ENCODE peak calls at places on chromosomes 6 and 20, in six cellular contexts. F, M, V, H, G and T are unnamed samples. For H3K27me3, the result is how much of the 10 kb centered on the place peaks cover.

GRCh38 chr6:43469947-43470346 is 7.4 kb upstream of the TJAP1 start:
- DNase-seq in H (no peak), G (no peak), V (no peak), M (no peak), F (no peak), T (no peak)

GRCh38 chr6:168139121-168139520 is 60.1 kb upstream of the FRMD1 start:
- DNase-seq in F (no peak), M (no peak), G (no peak), H (no peak), V (no peak), T (no peak)

GRCh38 chr6:157787080-157787479 is 36.0 kb upstream of the SNX9 start:
- DNase-seq in V (no peak), H (no peak), G (no peak), M (no peak), F (no peak), T (no peak)

GRCh38 chr6:32796848-32797776 is 19.7 kb downstream of the HLA-DOB start:
- DNase-seq in V (peak), F (peak), G (peak), M (peak), H (peak), T (peak)

GRCh38 chr6:145026267-145026679 is 709.0 kb downstream of the EPM2A start:
- DNase-seq in F (no peak), M (no peak), V (no peak), H (no peak), G (no peak), T (no peak)

GRCh38 chr6:89763550-89763949 is 56.0 kb downstream of the MDN1 start:
- DNase-seq in M (no peak), F (no peak), G (no peak), H (no peak), V (no peak), T (no peak)

GRCh38 chr6:135195045-135195444 is 13.9 kb downstream of the MYB start:
- DNase-seq in H (no peak), M (no peak), F (no peak), G (no peak), V (no peak), T (no peak)

GRCh38 chr6:36594816-36595167 is 630 bp downstream of the SRSF3 start:
- DNase-seq in H (no peak), V (no peak), G (peak), F (no peak), M (peak), T (no peak)

GRCh38 chr20:5127859-5128409 is 1.1 kb downstream of the CDS2 start:
- DNase-seq in H (no peak), M (no peak), V (no peak), G (no peak), F (no peak), T (no peak)

GRCh38 chr6:10250655-10251220 is 164.1 kb downstream of the TFAP2A start:
- DNase-seq in M (no peak), H (no peak), F (no peak), G (no peak), V (no peak), T (no peak)

GRCh38 chr20:57952136-57952535 is 242.3 kb upstream of the PMEPA1 start:
- DNase-seq in M (no peak), H (no peak), V (no peak), G (no peak), F (no peak), T (no peak)

GRCh38 chr6:41199427-41200246 is 1.3 kb downstream of the TREML2 start:
- DNase-seq in H (no peak), G (no peak), F (no peak), M (no peak), V (no peak), T (no peak)

GRCh38 chr6:52500268-52501129 is 76.4 kb downstream of the TRAM2 start:
- DNase-seq in F (no peak), V (peak), H (no peak), M (no peak), G (peak), T (no peak)

GRCh38 chr20:63100401-63100925 is 93.7 kb upstream of the BHLHE23 start:
- DNase-seq in H (no peak), F (no peak), G (peak), V (peak), M (peak), T (no peak)

GRCh38 chr20:48773837-48774418 is 53.9 kb downstream of the PREX1 start:
- DNase-seq in V (no peak), G (peak), M (no peak), F (no peak), H (no peak), T (no peak)

GRCh38 chr20:54148947-54149764 is 24.6 kb downstream of the CYP24A1 start:
- DNase-seq in G (no peak), V (no peak), F (peak), M (no peak), H (no peak), T (no peak)

GRCh38 chr20:6053064-6053775 is 640 bp downstream of the LRRN4 start:
- DNase-seq in F (no peak), H (no peak), G (no peak), V (no peak), M (no peak), T (no peak)

GRCh38 chr20:15542655-15543054 is 1030.6 kb downstream of the KIF16B start:
- DNase-seq in H (no peak), F (no peak), V (no peak), G (no peak), M (no peak), T (no peak)

GRCh38 chr6:88304515-88304914 is 138.4 kb upstream of the CNR1 start:
- DNase-seq in M (no peak), F (no peak), V (no peak), H (no peak), G (no peak), T (no peak)

GRCh38 chr6:19354181-19354580 is 483.0 kb upstream of the ID4 start:
- DNase-seq in M (no peak), H (no peak), F (no peak), V (no peak), G (no peak), T (no peak)

GRCh38 chr20:4151991-4152695 is 136.8 kb upstream of the RNF24 start:
- DNase-seq in H (no peak), G (no peak), F (peak), V (no peak), M (no peak), T (no peak)

GRCh38 chr20:46253391-46253790 is 54.9 kb downstream of the CDH22 start:
- DNase-seq in H (no peak), V (no peak), G (no peak), M (no peak), F (peak), T (no peak)

GRCh38 chr6:5478380-5478779 is 217.1 kb downstream of the FARS2 start:
- DNase-seq in F (no peak), V (no peak), G (no peak), M (no peak), H (no peak), T (no peak)

GRCh38 chr6:89079611-89080213 is 839 bp upstream of the PNRC1 start:
- DNase-seq in H (peak), F (peak), G (peak), V (peak), M (peak), T (no peak)

GRCh38 chr20:38671186-38671585 is 53.1 kb upstream of the SLC32A1 start:
- DNase-seq in G (no peak), H (no peak), V (no peak), M (no peak), F (no peak), T (no peak)
- H3K27ac ChIP-seq in G (no peak), H (no peak), V (no peak), M (no peak), F (no peak), T (no peak)

DNA sequence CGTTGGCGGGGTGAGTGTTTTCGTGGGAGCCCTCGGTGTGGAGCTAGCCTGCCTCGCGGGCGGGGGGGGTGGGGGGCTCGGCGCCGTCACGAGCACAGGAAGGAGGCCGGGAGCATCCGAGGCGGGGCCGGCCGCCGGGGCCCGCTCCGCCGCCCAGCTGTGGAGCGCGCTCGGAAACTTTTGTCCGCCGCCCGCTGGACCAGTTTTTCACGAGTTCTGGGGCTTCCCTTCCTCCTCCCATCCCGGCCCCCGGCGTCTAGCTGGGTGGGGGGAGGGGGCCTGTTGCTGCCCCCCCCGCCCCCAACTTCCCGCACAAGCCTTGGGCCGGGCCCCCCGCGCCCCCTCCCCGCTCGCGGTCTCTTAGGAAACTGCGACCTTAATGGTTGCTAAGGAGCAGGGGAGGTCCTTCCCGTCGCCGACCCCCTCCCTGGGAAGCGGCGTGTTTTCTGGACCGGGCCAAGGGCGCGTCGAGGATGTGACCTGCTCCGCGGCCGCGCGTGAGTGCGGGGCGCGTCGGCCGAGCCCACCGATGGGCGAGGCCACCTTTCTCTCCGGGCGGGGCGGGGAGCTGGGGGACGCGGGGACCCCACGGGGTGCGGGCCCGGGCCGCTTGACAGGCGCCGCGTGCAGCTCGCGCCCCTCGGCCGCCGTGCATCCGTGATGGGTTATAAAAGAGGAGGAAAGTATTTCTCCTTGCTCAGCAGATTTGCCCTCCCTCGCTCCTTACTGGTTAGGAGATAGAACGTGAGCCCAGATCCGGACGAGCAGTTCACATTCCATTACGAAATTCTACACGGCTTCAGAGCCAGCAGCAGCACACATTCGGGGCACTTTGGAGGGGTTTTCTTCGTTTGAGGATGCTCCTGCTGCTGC is 1.4 kb downstream of the RREB1 start:
- DNase-seq in F (peak), G (peak), V (peak), M (peak), H (peak), T (peak)
- TF ChIP-seq CTCF in F (no peak), G (no peak), V (no peak), M (no peak), H (no peak), T (no peak)

DNA sequence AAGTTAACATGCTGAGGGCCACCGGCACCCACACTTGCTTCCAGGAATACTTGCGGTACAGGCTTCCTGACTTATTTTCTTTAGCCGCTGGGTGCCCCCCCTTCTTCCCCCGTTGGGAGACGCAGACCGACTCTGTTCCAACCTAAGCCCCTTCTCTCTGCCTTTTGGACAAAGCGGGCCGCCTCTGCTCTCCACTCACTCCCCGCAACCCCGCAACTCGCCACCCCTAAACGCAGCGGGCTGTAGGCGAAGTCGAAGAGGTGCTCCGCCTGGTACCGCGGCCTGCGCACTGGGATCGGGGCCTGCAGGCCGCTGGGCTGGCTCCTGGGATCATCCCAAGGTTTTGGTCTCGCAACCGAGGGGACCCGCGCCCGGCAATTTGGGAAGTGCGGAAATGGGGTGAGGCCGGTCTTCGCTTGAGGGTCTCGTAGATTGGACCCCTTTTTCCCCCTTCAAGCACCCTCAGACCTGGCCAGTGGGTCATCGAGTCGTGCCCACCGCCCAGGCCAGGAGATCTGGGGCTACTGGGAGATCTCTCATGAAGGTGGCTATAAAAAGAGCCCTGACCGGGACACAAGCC is 4.7 kb upstream of the FOXF2 start:
- DNase-seq in V (no peak), G (no peak), M (peak), H (no peak), F (no peak), T (no peak)
- H3K27me3 ChIP-seq in V (half or more), G (under half), M (under half), H (half or more), F (half or more), T (under half)

GRCh38 chr6:163780993-163781392 is 366.5 kb downstream of the QKI start:
- DNase-seq in G (no peak), M (no peak), H (peak), V (peak), F (no peak), T (no peak)
- H3K27ac ChIP-seq in G (no peak), M (no peak), H (peak), V (peak), F (no peak), T (no peak)

GRCh38 chr6:11788043-11788442 is 9.4 kb upstream of the ADTRP start:
- DNase-seq in V (no peak), M (no peak), G (no peak), F (no peak), H (no peak), T (no peak)
- TF ChIP-seq CTCF in V (no peak), M (no peak), G (no peak), F (no peak), H (no peak), T (no peak)